ENCODE peak calls at places on chromosome 1, in eight cellular contexts. L is T-helper 22 cell; X is psoas muscle; V is activated CD4-positive, alpha-beta T cell treated with anti-CD3 and anti-CD28 coated beads, Interleukin-2, amount 50 U/mL, for 48 hours; D is glutamatergic neuron; Z is activated T-helper 9 cell treated with anti-CD3 and anti-CD28 coated beads, Interleukin-2, amount 50 U/mL, for 16 hours; K is stimulated activated CD4-positive, alpha-beta T cell treated with anti-CD3 and anti-CD28 coated beads, Interleukin-12 subunit alpha, Interleukin-12 subunit beta, amount 100 ng/mL, for 24 hours; A is NCI-H2227 treated with DMSO at 0.1 percent for 48 hours. U is an unnamed sample.

GRCh38 chr1:35210306-35211112 is 17.6 kb upstream of the SFPQ start:
- DNase-seq in K (no peak), V (no peak), L (no peak), Z (no peak), A (peak; percentile 65), D (peak; percentile 20), X (no peak), U (no peak)

GRCh38 chr1:74399249-74399648 is 113.2 kb downstream of the LRRC53 start:
- DNase-seq in V (no peak), L (no peak), Z (no peak), K (no peak), D (no peak), A (no peak), X (no peak), U (no peak)

GRCh38 chr1:29630756-29631155 is 394.4 kb downstream of the PTPRU start:
- DNase-seq in X (no peak), D (no peak), A (no peak), V (no peak), L (no peak), K (no peak), Z (no peak), U (no peak)

GRCh38 chr1:239858058-239858457 is 233.6 kb upstream of the FMN2 start:
- DNase-seq in D (no peak), K (no peak), A (peak; percentile 30), X (no peak), V (no peak), L (no peak), Z (no peak), U (no peak)

GRCh38 chr1:36539526-36539925 is 56.8 kb upstream of the CSF3R start:
- DNase-seq in X (no peak), D (no peak), K (no peak), Z (no peak), L (no peak), A (no peak), V (no peak), U (no peak)

GRCh38 chr1:94599090-94599813 is 57.7 kb upstream of the F3 start:
- DNase-seq in X (no peak), K (no peak), V (no peak), D (no peak), L (no peak), Z (no peak), A (no peak), U (no peak)

GRCh38 chr1:53295295-53295694 is 32.6 kb downstream of the LRP8 start:
- DNase-seq in V (no peak), K (no peak), D (no peak), Z (no peak), A (no peak), L (no peak), X (no peak), U (peak; percentile 58)

GRCh38 chr1:94542088-94542671 is 621 bp upstream of the F3 start:
- DNase-seq in K (no peak), A (no peak), Z (no peak), X (peak; percentile 64), L (no peak), D (peak; percentile 29), V (no peak), U (peak; percentile 60)

GRCh38 chr1:245810181-245810727 is 655.5 kb downstream of the KIF26B start:
- DNase-seq in V (no peak), A (no peak), Z (no peak), L (no peak), K (no peak), X (no peak), D (no peak), U (no peak)

GRCh38 chr1:217620814-217621213 is 10.1 kb downstream of the GPATCH2 start:
- DNase-seq in L (no peak), A (no peak), V (no peak), K (no peak), D (no peak), X (no peak), Z (no peak), U (no peak)

GRCh38 chr1:54291276-54292014 is 91.5 kb downstream of the MRPL37 start:
- DNase-seq in X (no peak), A (no peak), K (no peak), Z (no peak), D (no peak), V (no peak), L (no peak), U (no peak)